ENCODE peak calls at places on chromosome 14, in seven cellular contexts. D is astrocyte; G is HepG2; V is breast epithelium; E is naive thymus-derived CD4-positive, alpha-beta T cell; M is neuronal stem cell; H is colonic mucosa. R is an unnamed sample.
A peak's percentile ranks its signal among the peaks of the same experiment; 100 is the strongest.

GRCh38 chr14:84770030-84770429 is 759.9 kb upstream of the FLRT2 start:
- DNase-seq in D (no peak), G (no peak), V (no peak), E (no peak), M (no peak), H (no peak), R (no peak)

GRCh38 chr14:21109377-21110260 is 8.8 kb downstream of the TMEM253 start:
- DNase-seq in D (no peak), G (peak; percentile 79), V (no peak), E (no peak), M (no peak), H (no peak), R (no peak)

GRCh38 chr14:69615471-69616407 is 4.3 kb downstream of the SUSD6 start:
- DNase-seq in D (peak; percentile 78), G (no peak), V (peak; percentile 71), E (peak; percentile 57), M (no peak), H (peak; percentile 52), R (peak; percentile 73)

GRCh38 chr14:69268223-69268622 is 8.3 kb downstream of the GALNT16 start:
- DNase-seq in D (peak; percentile 23), G (no peak), V (no peak), E (no peak), M (no peak), H (no peak), R (no peak)

GRCh38 chr14:78202976-78203375 is 32.8 kb downstream of the NRXN3 start:
- DNase-seq in D (no peak), G (no peak), V (no peak), E (no peak), M (no peak), H (no peak), R (no peak)

GRCh38 chr14:50784683-50785505 is 46.1 kb downstream of the NIN start:
- DNase-seq in D (no peak), G (no peak), V (no peak), E (no peak), M (no peak), H (no peak), R (no peak)

GRCh38 chr14:88911811-88912210 is 87.4 kb downstream of the TTC8 start:
- DNase-seq in D (no peak), G (no peak), V (no peak), E (no peak), M (no peak), H (no peak), R (no peak)

GRCh38 chr14:68659021-68659931 is 133.6 kb downstream of the ZFP36L1 start:
- DNase-seq in D (no peak), G (no peak), V (peak; percentile 27), E (no peak), M (no peak), H (no peak), R (no peak)

GRCh38 chr14:55294603-55295002 is 23.4 kb downstream of the FBXO34 start:
- DNase-seq in D (no peak), G (no peak), V (no peak), E (no peak), M (no peak), H (no peak), R (no peak)

GRCh38 chr14:52380294-52380693 is 66.2 kb downstream of the PTGER2 start:
- DNase-seq in D (peak; percentile 64), G (no peak), V (no peak), E (no peak), M (no peak), H (no peak), R (no peak)

GRCh38 chr14:68623828-68624227 is 169.0 kb downstream of the ZFP36L1 start:
- DNase-seq in D (no peak), G (no peak), V (no peak), E (no peak), M (no peak), H (peak; percentile 15), R (no peak)

GRCh38 chr14:47278233-47278842 is 397.1 kb downstream of the MDGA2 start:
- DNase-seq in D (peak; percentile 8), G (peak; percentile 11), V (no peak), E (no peak), M (peak; percentile 53), H (peak; percentile 57), R (peak; percentile 61)

GRCh38 chr14:75322746-75323145 is 44.1 kb downstream of the FOS start:
- DNase-seq in D (no peak), G (no peak), V (no peak), E (no peak), M (no peak), H (no peak), R (no peak)

GRCh38 chr14:71720978-71721624 is 211.1 kb upstream of the RGS6 start:
- DNase-seq in D (peak; percentile 71), G (peak; percentile 53), V (no peak), E (no peak), M (peak; percentile 36), H (peak; percentile 47), R (peak; percentile 45)

GRCh38 chr14:92397140-92397815 is 74.3 kb downstream of the SLC24A4 start:
- DNase-seq in D (peak; percentile 65), G (no peak), V (no peak), E (no peak), M (no peak), H (no peak), R (no peak)

GRCh38 chr14:21185506-21185905 is 29.6 kb upstream of the OR5AU1 start:
- DNase-seq in D (no peak), G (no peak), V (no peak), E (no peak), M (no peak), H (no peak), R (no peak)

GRCh38 chr14:72975776-72976175 is 49.5 kb downstream of the DCAF4 start:
- DNase-seq in D (no peak), G (peak; percentile 4), V (no peak), E (no peak), M (no peak), H (no peak), R (no peak)

GRCh38 chr14:93712079-93712837 is 76.0 kb downstream of the PRIMA1 start:
- DNase-seq in D (no peak), G (no peak), V (peak; percentile 8), E (no peak), M (no peak), H (peak; percentile 2), R (no peak)

GRCh38 chr14:75554482-75554881 is 23.9 kb upstream of the FLVCR2 start:
- DNase-seq in D (peak; percentile 13), G (no peak), V (no peak), E (no peak), M (no peak), H (no peak), R (no peak)

GRCh38 chr14:73227812-73228781 is 9.2 kb upstream of the PAPLN start:
- DNase-seq in D (peak; percentile 87), G (peak; percentile 38), V (peak; percentile 43), E (no peak), M (no peak), H (peak; percentile 30), R (no peak)

GRCh38 chr14:65208548-65208947 is 106.2 kb upstream of the MAX start:
- DNase-seq in D (no peak), G (no peak), V (no peak), E (no peak), M (no peak), H (no peak), R (no peak)

DNA sequence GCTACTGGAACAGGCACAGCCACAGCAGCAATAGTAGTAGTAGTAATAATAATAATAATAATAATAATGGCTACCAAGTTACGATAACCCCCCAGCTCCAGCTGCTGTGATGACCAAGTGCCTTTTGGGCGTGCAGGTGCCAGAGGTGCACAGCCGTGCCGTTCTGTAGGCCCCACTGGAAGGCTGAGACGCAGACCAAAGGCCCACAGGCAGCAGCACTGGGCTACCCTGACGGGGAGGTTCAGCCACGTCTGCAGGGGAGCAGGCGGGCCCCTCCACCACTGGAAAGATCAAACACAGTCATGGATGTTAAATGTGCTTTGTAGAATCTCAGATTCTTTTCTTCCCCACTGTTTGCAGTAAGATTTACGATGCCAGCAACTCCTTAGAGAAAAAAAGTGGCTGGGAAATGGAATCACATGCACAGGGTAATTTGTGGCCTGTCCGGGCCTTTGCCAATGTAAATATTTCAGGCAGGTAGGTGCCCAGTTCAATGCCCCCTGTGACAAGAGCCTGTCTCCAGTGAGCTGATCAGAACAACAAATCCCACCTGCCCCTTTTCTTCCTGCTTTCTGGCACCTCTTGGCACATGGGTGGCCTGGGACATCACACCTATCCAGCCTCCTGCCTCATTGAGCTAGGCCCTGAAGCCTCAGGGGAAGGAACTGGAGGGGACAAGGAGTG is 32.6 kb downstream of the CCDC85C start:
- DNase-seq in D (no peak), G (no peak), V (no peak), E (no peak), M (no peak), H (peak; percentile 47), R (no peak)
- H3K4me1 ChIP-seq in D (peaks cover 38% of the 10 kb centered on the region), G (peaks cover 100% of the 10 kb centered on the region), V (peaks cover 43% of the 10 kb centered on the region), E (no peaks in the 10 kb centered on the region), M (peaks cover 84% of the 10 kb centered on the region), H (peaks cover 55% of the 10 kb centered on the region), R (peaks cover 72% of the 10 kb centered on the region)

DNA sequence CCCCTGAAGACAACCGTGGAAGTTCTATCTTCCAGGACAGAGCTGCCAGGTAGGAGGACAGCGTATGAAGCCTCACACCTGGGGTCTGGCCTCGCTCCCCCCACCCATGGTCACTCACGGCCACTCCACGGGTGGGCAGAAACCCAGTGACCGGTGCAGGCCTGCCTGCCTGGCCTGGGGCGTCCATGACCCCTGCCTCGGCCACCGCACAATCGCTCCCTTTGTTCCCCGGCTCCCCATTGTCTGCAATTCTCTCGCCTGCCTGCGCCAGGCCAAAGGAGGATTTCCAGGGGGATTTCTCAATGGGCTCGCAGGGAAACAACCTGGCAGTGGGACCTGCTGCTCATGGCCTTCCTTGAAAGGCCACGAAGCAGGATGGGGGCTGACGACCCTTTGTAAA is 22.6 kb downstream of the CCDC85C start:
- DNase-seq in D (no peak), G (no peak), V (no peak), E (no peak), M (peak; percentile 77), H (no peak), R (no peak)
- H3K27ac ChIP-seq in D (peak overlapping the region; percentile 38), G (no peak overlapping the region), V (peak overlapping the region; percentile 89), E (no peak overlapping the region), M (no peak overlapping the region), H (no peak overlapping the region), R (no peak overlapping the region)

GRCh38 chr14:101075025-101075800 is 171.7 kb upstream of the RTL1 start:
- DNase-seq in D (no peak), G (no peak), V (peak; percentile 11), E (no peak), M (no peak), H (peak; percentile 12), R (peak; percentile 22)
- H3K27me3 ChIP-seq in D (no peaks in the 10 kb centered on the region), G (peaks cover 29% of the 10 kb centered on the region), V (no peaks in the 10 kb centered on the region), E (no peaks in the 10 kb centered on the region), M (peaks cover 31% of the 10 kb centered on the region), H (peaks cover 23% of the 10 kb centered on the region), R (peaks cover 11% of the 10 kb centered on the region)

GRCh38 chr14:103818870-103819269 is 28.5 kb downstream of the PPP1R13B start:
- DNase-seq in D (no peak), G (no peak), V (no peak), E (no peak), M (no peak), H (no peak), R (no peak)

GRCh38 chr14:103820908-103821307 is 26.5 kb downstream of the PPP1R13B start:
- DNase-seq in D (no peak), G (no peak), V (no peak), E (no peak), M (no peak), H (no peak), R (no peak)

GRCh38 chr14:103818422-103818821 is 29.0 kb downstream of the PPP1R13B start:
- DNase-seq in D (no peak), G (no peak), V (no peak), E (no peak), M (no peak), H (no peak), R (no peak)

GRCh38 chr14:103819503-103820307 is 27.7 kb downstream of the PPP1R13B start:
- DNase-seq in D (no peak), G (peak; percentile 63), V (no peak), E (no peak), M (peak; percentile 5), H (no peak), R (peak; percentile 57)

GRCh38 chr14:103820382-103820781 is 27.0 kb downstream of the PPP1R13B start:
- DNase-seq in D (no peak), G (no peak), V (no peak), E (no peak), M (no peak), H (no peak), R (no peak)
- H3K4me1 ChIP-seq in D (no peaks in the 10 kb centered on the region), G (peaks cover 43% of the 10 kb centered on the region), V (no peaks in the 10 kb centered on the region), E (peaks cover 18% of the 10 kb centered on the region), M (no peaks in the 10 kb centered on the region), H (peaks cover 9% of the 10 kb centered on the region), R (peaks cover 24% of the 10 kb centered on the region)